ENCODE peak calls at places on chromosomes 7 and 10, in four cellular contexts. D is SK-N-SH, V is HCT116, W is neural progenitor cell. S is an unnamed sample.

GRCh38 chr7:98879989-98880337 is 1.6 kb downstream of the TRRAP start:
- DNase-seq in V (no peak), D (no peak), W (no peak), S (no peak)

GRCh38 chr10:132743925-132744490 is 41.9 kb downstream of the NKX6-2 start:
- DNase-seq in D (no peak), V (no peak), W (no peak), S (no peak)

GRCh38 chr10:56633876-56634452 is 272.9 kb upstream of the ZWINT start:
- DNase-seq in V (no peak), D (no peak), W (no peak), S (no peak)

GRCh38 chr7:77222819-77223218 is 23.2 kb upstream of the FGL2 start:
- DNase-seq in D (no peak), W (no peak), V (no peak), S (no peak)

GRCh38 chr10:6716521-6716920 is 136.4 kb upstream of the PRKCQ start:
- DNase-seq in D (no peak), V (no peak), W (no peak), S (no peak)

GRCh38 chr7:114468844-114469243 is 54.2 kb downstream of the FOXP2 start:
- DNase-seq in V (no peak), W (no peak), D (no peak), S (no peak)

GRCh38 chr7:582931-583330 is 63.3 kb upstream of the PDGFA start:
- DNase-seq in V (no peak), W (no peak), D (no peak), S (no peak)

GRCh38 chr7:128405345-128406146 is 4.2 kb downstream of the IMPDH1 start:
- DNase-seq in D (peak; percentile 95), V (no peak), W (peak; percentile 87), S (no peak)

GRCh38 chr7:66732439-66732838 is 8.1 kb upstream of the RABGEF1 start:
- DNase-seq in V (no peak), D (no peak), W (no peak), S (no peak)

GRCh38 chr7:24574365-24574764 is 1.1 kb downstream of the PALS2 start:
- DNase-seq in V (no peak), D (peak; percentile 44), W (peak; percentile 11), S (no peak)

GRCh38 chr10:11874568-11875182 is 51.5 kb downstream of the PROSER2 start:
- DNase-seq in V (peak; percentile 53), W (peak; percentile 87), D (peak; percentile 77), S (peak; percentile 95)
- H3K4me3 ChIP-seq in V (no peak overlapping the region), W (no peak overlapping the region), D (no peak overlapping the region), S (peak overlapping the region; percentile 29)

DNA sequence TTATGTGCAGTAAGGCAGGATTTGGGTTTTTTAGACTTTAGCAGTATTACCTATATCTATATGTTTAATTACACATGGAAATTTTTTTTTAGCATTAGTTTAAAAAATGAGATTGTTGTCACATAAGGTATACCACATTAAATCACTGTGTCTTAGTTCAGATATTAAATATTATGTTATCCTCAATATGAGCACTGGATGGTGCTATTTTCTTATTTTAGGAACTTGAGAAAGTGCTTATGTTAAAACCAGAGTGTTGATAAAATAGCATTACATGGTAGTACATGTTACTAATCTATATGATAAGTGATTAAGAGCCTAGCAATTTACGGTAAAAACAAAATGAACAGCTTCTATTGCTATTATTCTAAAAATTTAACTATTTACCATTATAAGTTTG is 28.8 kb downstream of the MIOS start:
- DNase-seq in D (peak; percentile 58), W (no peak), V (peak; percentile 8), S (no peak)
- H3K36me3 ChIP-seq in D (peaks cover 57% of the 10 kb centered on the region), W (peaks cover 40% of the 10 kb centered on the region), V (peaks cover 27% of the 10 kb centered on the region), S (peaks cover 1% of the 10 kb centered on the region)

DNA sequence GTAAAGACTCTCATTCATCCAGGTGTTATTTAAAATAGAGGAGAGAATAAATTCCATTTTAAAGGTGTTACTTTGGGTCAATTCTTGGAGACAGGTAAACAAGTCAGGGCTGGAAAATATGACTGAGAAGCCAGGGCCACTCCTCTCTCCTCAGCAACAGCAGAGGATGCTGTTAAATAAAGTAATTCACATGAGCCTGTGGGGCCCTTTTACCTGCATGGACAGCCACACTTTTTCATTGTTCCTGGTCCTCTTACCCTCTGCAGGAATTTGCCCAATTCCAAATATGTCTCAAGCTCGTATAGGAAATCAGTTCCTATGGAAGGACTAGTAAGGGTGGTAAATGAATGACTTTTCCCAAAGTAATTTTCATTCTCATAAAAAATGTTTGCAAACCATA is 420.1 kb upstream of the KLF6 start:
- DNase-seq in V (no peak), W (no peak), D (no peak), S (no peak)
- TF ChIP-seq CTCF in V (no peak), W (no peak), D (no peak), S (no peak)

DNA sequence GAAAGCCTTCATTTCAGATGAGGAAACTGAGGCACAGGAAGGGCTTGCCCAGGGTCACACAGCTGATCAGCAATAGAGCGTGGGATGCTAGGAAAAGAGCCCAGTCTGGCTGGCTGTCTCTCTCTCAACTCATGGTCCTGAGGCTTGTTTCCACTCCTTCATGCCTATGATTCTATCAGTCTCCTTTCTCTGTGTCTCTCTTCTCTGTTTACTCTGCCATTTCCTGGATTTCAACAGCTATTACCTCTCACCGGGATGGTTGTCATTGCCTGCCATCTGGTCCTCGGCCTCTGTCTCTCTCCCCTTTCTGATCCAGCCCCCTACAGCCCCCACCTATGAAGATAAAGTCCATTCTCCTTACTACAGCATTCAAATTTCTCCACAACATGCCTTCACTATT is 93.3 kb upstream of the AGBL3 start:
- DNase-seq in D (peak; percentile 16), V (no peak), W (no peak), S (no peak)
- H3K4me3 ChIP-seq in D (peak overlapping the region; percentile 58), V (peak overlapping the region; percentile 75), W (peak overlapping the region; percentile 64), S (peak overlapping the region; percentile 51)

S was measured in Caco-2.